ENCODE peak calls at places on chromosomes 3 and 15, in four cellular contexts. Q is heart left ventricle, C is sigmoid colon, G is astrocyte. A is an unnamed sample.

GRCh38 chr3:171813897-171814460 is 3.7 kb upstream of the PLD1 start:
- DNase-seq in Q (no peak), G (peak; percentile 85), C (peak; percentile 71), A (no peak)

GRCh38 chr3:24598691-24599090 is 104.0 kb upstream of the THRB start:
- DNase-seq in C (no peak), G (peak; percentile 41), Q (no peak), A (no peak)

GRCh38 chr15:63449711-63450110 is 54.7 kb upstream of the USP3 start:
- DNase-seq in G (no peak), C (no peak), Q (no peak), A (no peak)

GRCh38 chr3:54120657-54121403 is 1.5 kb upstream of the CACNA2D3 start:
- DNase-seq in G (peak; percentile 6), Q (no peak), C (peak; percentile 70), A (no peak)

GRCh38 chr15:22989576-22990477 is 9.7 kb upstream of the CYFIP1 start:
- DNase-seq in G (no peak), C (peak; percentile 30), Q (no peak), A (no peak)

GRCh38 chr3:167380004-167380689 is at the start of gene ZBBX:
- DNase-seq in Q (peak; percentile 71), G (peak; percentile 53), C (peak; percentile 78), A (peak; percentile 87)

GRCh38 chr3:52769786-52770445 is 824 bp downstream of the NEK4 start:
- DNase-seq in Q (no peak), C (no peak), G (no peak), A (no peak)

GRCh38 chr15:22845289-22845900 is 6.9 kb downstream of the NIPA2 start:
- DNase-seq in G (peak; percentile 10), Q (no peak), C (no peak), A (no peak)

GRCh38 chr3:12670789-12671450 is 7.0 kb upstream of the RAF1 start:
- DNase-seq in C (peak; percentile 32), G (no peak), Q (no peak), A (no peak)

GRCh38 chr15:68552344-68552743 is 26.4 kb upstream of the CORO2B start:
- DNase-seq in G (no peak), Q (no peak), C (no peak), A (peak; percentile 18)

GRCh38 chr15:69131362-69132215 is 28.8 kb upstream of the GLCE start:
- DNase-seq in Q (no peak), C (no peak), G (no peak), A (no peak)

GRCh38 chr3:160707187-160707789 is 30.3 kb downstream of the ARL14 start:
- DNase-seq in G (peak; percentile 22), Q (peak; percentile 43), C (no peak), A (no peak)

GRCh38 chr15:83449250-83449671 is 2.1 kb downstream of the SH3GL3 start:
- DNase-seq in Q (no peak), C (no peak), G (no peak), A (no peak)

GRCh38 chr3:55017876-55018275 is 90.0 kb upstream of the LRTM1 start:
- DNase-seq in C (no peak), G (peak; percentile 67), Q (no peak), A (no peak)

GRCh38 chr3:64291345-64291744 is 66.1 kb upstream of the PRICKLE2 start:
- DNase-seq in G (peak; percentile 86), C (peak; percentile 83), Q (no peak), A (no peak)

GRCh38 chr15:90774731-90775521 is 57.8 kb downstream of the BLM start:
- DNase-seq in C (no peak), G (peak; percentile 86), Q (no peak), A (no peak)

GRCh38 chr15:52362497-52362896 is 66.9 kb upstream of the MYO5C start:
- DNase-seq in C (no peak), G (no peak), Q (no peak), A (no peak)

GRCh38 chr3:30704931-30705890 is 98.8 kb downstream of the TGFBR2 start:
- DNase-seq in Q (no peak), G (no peak), C (no peak), A (no peak)

GRCh38 chr3:116030131-116030850 is 407.0 kb downstream of the GAP43 start:
- DNase-seq in G (no peak), C (no peak), Q (no peak), A (no peak)

GRCh38 chr15:77347197-77347596 is 72.7 kb downstream of the PEAK1 start:
- DNase-seq in G (peak; percentile 11), C (no peak), Q (no peak), A (no peak)

GRCh38 chr3:9248232-9249191 is 934 bp downstream of the SRGAP3 start:
- DNase-seq in G (no peak), Q (no peak), C (no peak), A (no peak)

GRCh38 chr3:186361612-186362408 is at the start of gene DGKG:
- DNase-seq in Q (peak; percentile 72), G (no peak), C (peak; percentile 82), A (peak; percentile 51)

GRCh38 chr3:194989251-194989650 is 281.7 kb downstream of the XXYLT1 start:
- DNase-seq in C (no peak), G (no peak), Q (no peak), A (no peak)

GRCh38 chr3:14631101-14631497 is 20.5 kb upstream of the CCDC174 start:
- DNase-seq in C (no peak), G (no peak), Q (no peak), A (no peak)

GRCh38 chr3:162743091-162743490 is 1246.5 kb downstream of the OTOL1 start:
- DNase-seq in Q (no peak), C (no peak), G (no peak), A (no peak)

GRCh38 chr3:16290007-16290826 is 25.2 kb downstream of the OXNAD1 start:
- DNase-seq in G (no peak), C (no peak), Q (peak; percentile 51), A (peak; percentile 45)

GRCh38 chr3:161305095-161305991 is 66.0 kb downstream of the SPTSSB start:
- DNase-seq in C (no peak), Q (no peak), G (no peak), A (no peak)

GRCh38 chr3:125403789-125404188 is 28.7 kb upstream of the ZNF148 start:
- DNase-seq in G (peak; percentile 34), C (no peak), Q (no peak), A (no peak)

GRCh38 chr15:74543583-74543982 is 2.6 kb downstream of the ARID3B start:
- DNase-seq in Q (no peak), C (no peak), G (no peak), A (no peak)

GRCh38 chr15:91866371-91866905 is 12.9 kb downstream of the SLCO3A1 start:
- DNase-seq in Q (no peak), C (no peak), G (peak; percentile 68), A (no peak)

GRCh38 chr3:71301001-71301400 is 282.5 kb downstream of the FOXP1 start:
- DNase-seq in G (no peak), C (no peak), Q (no peak), A (no peak)

GRCh38 chr3:52532517-52532837 is 1.2 kb downstream of the NT5DC2 start:
- DNase-seq in C (peak; percentile 71), G (peak; percentile 45), Q (peak; percentile 52), A (no peak)

GRCh38 chr3:190382082-190382481 is 5.9 kb upstream of the CLDN16 start:
- DNase-seq in C (no peak), G (peak; percentile 90), Q (no peak), A (no peak)

GRCh38 chr15:49171790-49172189 is 1.7 kb downstream of the GALK2 start:
- DNase-seq in C (no peak), G (no peak), Q (no peak), A (no peak)

GRCh38 chr15:47620960-47621681 is 96.2 kb upstream of the SEMA6D start:
- DNase-seq in C (no peak), G (no peak), Q (no peak), A (no peak)

GRCh38 chr3:58491506-58492384 is at the start of gene KCTD6:
- DNase-seq in G (peak; percentile 81), C (peak; percentile 95), Q (peak; percentile 96), A (peak; percentile 91)
- TF ChIP-seq CTCF in G (peak; percentile 11), C (no peak), Q (peak; percentile 69), A (peak; percentile 80)

DNA sequence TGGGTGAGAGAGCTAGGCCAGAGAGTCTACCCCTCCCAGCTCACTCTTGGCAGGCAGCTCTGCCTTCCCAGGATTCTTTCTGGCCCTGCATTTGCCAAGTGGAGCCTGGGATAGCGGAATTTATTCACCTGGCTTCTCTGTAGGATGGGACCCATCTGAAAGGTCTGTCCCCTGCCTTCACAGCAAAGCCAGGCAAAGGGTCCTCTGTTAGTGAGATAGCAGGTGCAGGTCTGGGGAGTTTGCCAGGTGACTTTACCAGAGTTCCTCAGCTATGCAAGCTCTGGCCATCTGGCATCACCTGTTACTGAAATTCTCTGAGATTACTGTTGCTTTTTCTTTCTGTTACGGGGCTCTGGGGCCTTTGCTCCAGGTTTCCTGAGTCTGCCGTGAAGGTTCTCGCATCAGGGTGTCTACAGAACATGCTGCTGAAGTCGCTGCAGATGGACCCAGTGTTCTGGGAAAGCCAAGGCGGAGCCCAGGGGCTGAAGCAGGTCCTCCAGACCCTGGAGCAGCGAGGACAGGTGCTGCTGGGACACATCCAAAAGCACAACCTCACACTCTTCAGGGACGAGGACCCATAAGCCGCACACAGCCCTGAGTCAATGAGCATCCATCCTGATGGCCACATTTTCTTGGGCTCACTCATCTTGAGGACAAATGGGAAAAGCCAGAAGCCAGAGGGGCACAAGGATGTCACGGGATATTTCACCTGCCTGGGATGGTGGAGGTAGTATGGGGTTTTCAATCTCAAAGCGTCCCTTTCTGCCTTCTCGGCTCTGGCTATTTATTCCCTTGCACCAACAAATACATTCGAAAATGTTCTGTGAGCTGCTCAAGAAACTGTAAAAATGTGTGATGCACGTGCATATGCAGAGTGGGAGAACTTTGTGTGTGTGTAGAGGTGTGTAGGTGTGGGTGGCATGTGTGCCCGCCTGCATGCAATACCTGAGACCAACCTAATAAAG is 49.8 kb downstream of the POMGNT2 start:
- DNase-seq in G (no peak), Q (no peak), C (no peak), A (peak; percentile 21)
- H3K27me3 ChIP-seq in G (no peaks in the 10 kb centered on the region), Q (no peaks in the 10 kb centered on the region), C (no peaks in the 10 kb centered on the region), A (no peaks in the 10 kb centered on the region)

DNA sequence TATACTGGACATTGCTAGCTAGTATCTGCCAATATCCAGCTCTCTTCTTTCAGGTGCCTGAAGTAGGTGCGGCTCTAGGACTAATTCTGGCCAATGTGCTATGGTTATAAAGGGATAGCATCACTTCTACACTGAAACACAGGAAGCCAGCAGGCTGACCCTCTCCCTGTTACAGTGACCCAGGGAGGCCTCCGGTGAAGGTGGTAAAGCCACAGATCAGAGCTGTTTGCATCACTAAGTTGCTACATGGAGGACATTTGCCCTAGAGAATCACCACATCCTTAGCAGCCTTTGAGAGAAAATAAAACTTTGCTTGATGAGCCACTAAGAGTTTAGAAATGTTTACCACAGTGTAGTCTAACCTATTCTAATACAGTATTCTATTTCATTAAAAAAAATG is 161.4 kb downstream of the CHST2 start:
- DNase-seq in Q (no peak), G (no peak), C (no peak), A (no peak)
- TF ChIP-seq CTCF in Q (no peak), G (no peak), C (no peak), A (no peak)

DNA sequence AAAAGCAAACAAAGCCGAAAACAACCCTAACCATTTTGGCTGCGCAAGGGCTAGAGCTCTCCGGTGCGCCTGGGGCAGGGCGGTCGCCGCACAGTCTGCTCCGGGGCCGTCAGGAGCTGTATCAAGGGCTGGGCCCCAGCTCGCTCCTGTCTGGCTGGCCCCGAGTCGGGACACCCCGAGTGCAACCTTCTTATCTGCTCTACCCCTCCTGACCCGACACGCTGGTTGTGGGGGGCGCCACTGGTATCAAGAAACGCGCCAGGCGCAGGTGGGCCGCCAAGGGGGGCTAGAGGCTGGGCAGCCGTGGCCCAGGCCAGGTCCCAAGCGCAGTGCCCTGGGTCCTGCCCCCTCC is 36.0 kb downstream of the NR2F2 start:
- DNase-seq in Q (no peak), C (no peak), G (no peak), A (no peak)
- H3K27me3 ChIP-seq in Q (peaks cover 34% of the 10 kb centered on the region), C (peaks cover 32% of the 10 kb centered on the region), G (peaks cover 44% of the 10 kb centered on the region), A (no peaks in the 10 kb centered on the region)